ENCODE peak calls at places on chromosome 6, in seven cellular contexts. F is brain microvascular endothelial cell, B is pancreas, E is cardiac muscle cell, S is colonic mucosa, Z is prostate gland, L is psoas muscle. I is an unnamed sample. For H3K36me3, the result is how much of the 10 kb centered on the place peaks cover.

GRCh38 chr6:15268130-15268908 is 22.4 kb downstream of the JARID2 start:
- DNase-seq in F (no peak), B (no peak), E (no peak), S (no peak), Z (no peak), L (no peak), I (no peak)

GRCh38 chr6:132054525-132054924 is 103.4 kb upstream of the CCN2 start:
- DNase-seq in F (peak), B (no peak), E (no peak), S (no peak), Z (no peak), L (no peak), I (no peak)

GRCh38 chr6:35919827-35920751 is 809 bp downstream of the SRPK1 start:
- DNase-seq in F (peak), B (peak), E (peak), S (peak), Z (peak), L (no peak), I (peak)

GRCh38 chr6:157198425-157199279 is 124.7 kb downstream of the TMEM242 start:
- DNase-seq in F (no peak), B (peak), E (no peak), S (peak), Z (peak), L (peak), I (no peak)

GRCh38 chr6:33692760-33693158 is 18.7 kb downstream of the UQCC2 start:
- DNase-seq in F (peak), B (no peak), E (no peak), S (peak), Z (no peak), L (peak), I (peak)

GRCh38 chr6:114227944-114228343 is 114.9 kb downstream of the HS3ST5 start:
- DNase-seq in F (no peak), B (no peak), E (no peak), S (no peak), Z (no peak), L (no peak), I (no peak)

GRCh38 chr6:11224252-11224965 is 8.1 kb downstream of the NEDD9 start:
- DNase-seq in F (peak), B (no peak), E (no peak), S (no peak), Z (no peak), L (no peak), I (peak)

GRCh38 chr6:16712931-16713484 is 48.3 kb downstream of the ATXN1 start:
- DNase-seq in F (peak), B (no peak), E (no peak), S (no peak), Z (peak), L (no peak), I (peak)

GRCh38 chr6:168650686-168651085 is 209.7 kb downstream of the SMOC2 start:
- DNase-seq in F (no peak), B (peak), E (no peak), S (no peak), Z (peak), L (no peak), I (no peak)

GRCh38 chr6:142867988-142868818 is 76.8 kb downstream of the HIVEP2 start:
- DNase-seq in F (no peak), B (no peak), E (peak), S (no peak), Z (no peak), L (no peak), I (no peak)

GRCh38 chr6:131602913-131603312 is 25.1 kb downstream of the MED23 start:
- DNase-seq in F (peak), B (no peak), E (no peak), S (no peak), Z (no peak), L (no peak), I (no peak)

GRCh38 chr6:31736768-31737314 is 511 bp upstream of the CLIC1 start:
- DNase-seq in F (no peak), B (peak), E (no peak), S (peak), Z (no peak), L (no peak), I (no peak)

GRCh38 chr6:31739639-31740396 is at the start of gene MSH5:
- DNase-seq in F (peak), B (peak), E (peak), S (peak), Z (peak), L (peak), I (peak)

GRCh38 chr6:31736026-31736767 is at the start of gene CLIC1:
- DNase-seq in F (peak), B (peak), E (peak), S (peak), Z (peak), L (peak), I (peak)

GRCh38 chr6:31737315-31738047 is 1.2 kb upstream of the CLIC1 start:
- DNase-seq in F (no peak), B (no peak), E (peak), S (peak), Z (no peak), L (no peak), I (no peak)

DNA sequence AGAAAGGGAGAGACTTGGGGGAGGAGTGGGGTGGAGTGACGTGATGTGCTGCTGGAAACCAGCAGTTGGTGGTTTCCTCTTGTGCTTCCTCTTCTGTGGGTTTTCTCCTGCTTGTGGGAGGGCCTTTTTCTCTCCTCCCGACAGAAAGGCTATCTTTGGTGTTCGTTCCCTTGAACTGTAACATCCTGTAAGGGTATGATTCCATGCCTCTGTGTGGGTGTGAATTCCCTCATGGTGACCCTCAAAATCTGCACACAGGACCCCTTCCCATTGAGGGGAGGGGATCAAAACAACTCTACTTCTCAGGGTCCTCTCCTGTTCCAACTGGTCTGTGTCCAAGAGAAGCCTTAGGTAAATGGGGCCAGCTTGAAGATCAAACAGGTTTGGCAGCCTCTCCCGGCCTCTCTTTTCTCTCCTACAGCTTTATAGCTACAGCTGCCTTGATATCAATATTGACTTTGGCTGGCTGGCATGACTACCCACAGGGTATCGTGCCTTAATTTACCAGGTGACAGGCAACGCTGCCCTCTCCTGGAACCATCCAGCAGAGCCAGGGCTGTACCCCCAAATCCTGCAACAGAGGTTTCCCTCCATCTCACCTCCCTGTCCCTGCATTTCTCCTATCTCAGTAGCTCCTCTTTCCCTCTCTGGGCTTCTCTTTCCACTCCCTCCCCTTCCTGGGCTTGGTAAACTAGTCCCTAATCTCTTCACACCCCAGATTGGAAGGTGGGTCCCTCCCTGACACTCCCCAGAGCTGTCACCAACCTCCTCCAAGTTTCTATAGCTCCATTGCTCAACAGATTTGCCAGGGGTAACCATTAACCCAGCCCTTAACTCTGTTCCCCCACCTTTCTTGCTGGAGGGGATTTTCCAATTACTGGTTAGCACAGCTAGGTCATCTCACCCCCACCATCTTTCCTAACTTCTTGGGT is 1.5 kb upstream of the MSH5 start:
- DNase-seq in F (peak), B (peak), E (peak), S (peak), Z (peak), L (no peak), I (peak)
- H3K36me3 ChIP-seq in F (under half), B (under half), E (under half), S (under half), Z (under half), L (under half), I (under half)

GRCh38 chr6:106637718-106638341 is 8.5 kb downstream of the QRSL1 start:
- DNase-seq in F (no peak), B (no peak), E (no peak), S (no peak), Z (no peak), L (no peak), I (no peak)

GRCh38 chr6:106643061-106643460 is 13.7 kb downstream of the QRSL1 start:
- DNase-seq in F (no peak), B (no peak), E (no peak), S (no peak), Z (no peak), L (no peak), I (no peak)

GRCh38 chr6:106639812-106640211 is 10.4 kb downstream of the QRSL1 start:
- DNase-seq in F (no peak), B (no peak), E (no peak), S (no peak), Z (no peak), L (no peak), I (no peak)

GRCh38 chr6:106637051-106637717 is 7.8 kb downstream of the QRSL1 start:
- DNase-seq in F (no peak), B (no peak), E (no peak), S (no peak), Z (no peak), L (no peak), I (no peak)

GRCh38 chr6:106642476-106642875 is 13.1 kb downstream of the QRSL1 start:
- DNase-seq in F (no peak), B (no peak), E (no peak), S (no peak), Z (no peak), L (no peak), I (no peak)
- H3K36me3 ChIP-seq in F (under half), B (under half), E (under half), S (under half), Z (under half), L (half or more), I (under half)

DNA sequence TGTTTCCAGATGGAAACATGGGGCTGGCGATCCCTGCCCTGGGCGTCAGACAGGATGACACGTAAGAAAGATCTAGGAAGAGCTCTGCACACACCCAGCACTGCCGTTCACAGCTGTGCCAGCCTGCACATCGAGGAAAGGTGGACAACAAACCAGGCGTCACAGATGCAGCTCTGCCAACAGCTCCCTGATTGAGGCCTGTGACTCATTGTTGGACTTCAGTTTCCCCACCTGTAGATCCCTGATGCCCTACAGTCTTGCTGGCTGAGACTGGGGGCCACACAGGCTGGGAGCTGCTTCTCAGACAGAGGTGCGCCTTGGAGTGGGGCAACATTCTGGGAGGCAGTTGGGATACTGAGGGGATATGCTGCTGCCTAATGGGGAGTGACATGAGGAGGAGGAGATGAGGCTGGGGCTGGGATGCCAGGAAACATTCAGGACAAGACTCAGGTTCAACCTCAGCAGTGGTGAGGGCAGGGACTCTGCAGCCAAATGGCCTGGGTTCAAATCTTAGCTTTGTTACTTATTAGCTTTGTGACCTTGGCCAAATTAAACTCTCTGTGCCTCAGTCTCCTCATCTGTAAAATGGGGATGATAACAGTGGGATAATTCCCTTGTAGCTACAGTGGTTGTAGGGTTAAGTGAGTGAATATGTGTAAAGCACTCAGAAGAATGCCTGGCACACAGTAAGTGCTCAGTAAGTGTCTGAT is 1.7 kb downstream of the PI16 start:
- DNase-seq in F (no peak), B (no peak), E (no peak), S (no peak), Z (no peak), L (no peak), I (no peak)
- H3K36me3 ChIP-seq in F (under half), B (under half), E (under half), S (under half), Z (under half), L (under half), I (under half)

DNA sequence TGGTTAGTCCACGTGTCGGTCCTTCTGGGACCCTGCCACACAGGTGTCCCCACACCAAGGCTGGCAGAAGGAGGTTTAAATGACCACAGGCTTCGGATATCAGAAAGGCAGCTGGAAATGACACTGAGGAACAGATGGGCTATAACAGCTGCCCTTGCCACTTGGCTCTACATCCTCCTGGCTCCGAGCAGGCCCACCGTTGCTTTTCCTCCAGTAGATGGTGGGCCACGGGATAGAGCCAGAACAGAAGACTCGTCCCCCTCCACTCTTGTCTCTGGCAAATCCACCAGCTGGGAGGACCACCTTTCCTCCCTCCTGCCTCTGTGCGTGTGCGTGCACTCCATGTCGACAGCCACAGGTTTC is 17.6 kb downstream of the WRNIP1 start:
- DNase-seq in F (no peak), B (no peak), E (no peak), S (no peak), Z (no peak), L (no peak), I (no peak)
- H3K36me3 ChIP-seq in F (under half), B (under half), E (under half), S (under half), Z (under half), L (half or more), I (under half)

DNA sequence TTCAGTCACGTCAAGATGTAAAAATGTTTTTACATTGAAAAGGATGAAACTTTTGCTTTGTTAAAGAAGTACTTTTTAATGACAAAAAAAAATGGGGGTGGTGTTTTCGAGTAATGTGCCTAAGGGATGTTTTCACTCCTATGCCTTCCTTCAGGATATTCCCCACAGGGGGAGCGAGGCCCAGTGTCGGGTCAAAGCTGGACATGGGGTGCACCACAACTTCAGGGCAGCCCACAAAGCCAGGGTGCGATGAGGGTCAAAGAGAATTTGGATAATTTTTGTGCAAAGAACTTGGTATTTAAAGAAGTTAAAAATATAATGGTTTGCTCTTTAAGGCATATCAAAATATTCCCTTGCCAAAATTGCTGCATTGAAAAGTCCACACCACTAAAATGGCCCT is 247.8 kb downstream of the KCNQ5 start:
- DNase-seq in F (no peak), B (no peak), E (no peak), S (no peak), Z (no peak), L (no peak), I (no peak)
- H3K36me3 ChIP-seq in F (under half), B (under half), E (under half), S (under half), Z (under half), L (under half), I (under half)

DNA sequence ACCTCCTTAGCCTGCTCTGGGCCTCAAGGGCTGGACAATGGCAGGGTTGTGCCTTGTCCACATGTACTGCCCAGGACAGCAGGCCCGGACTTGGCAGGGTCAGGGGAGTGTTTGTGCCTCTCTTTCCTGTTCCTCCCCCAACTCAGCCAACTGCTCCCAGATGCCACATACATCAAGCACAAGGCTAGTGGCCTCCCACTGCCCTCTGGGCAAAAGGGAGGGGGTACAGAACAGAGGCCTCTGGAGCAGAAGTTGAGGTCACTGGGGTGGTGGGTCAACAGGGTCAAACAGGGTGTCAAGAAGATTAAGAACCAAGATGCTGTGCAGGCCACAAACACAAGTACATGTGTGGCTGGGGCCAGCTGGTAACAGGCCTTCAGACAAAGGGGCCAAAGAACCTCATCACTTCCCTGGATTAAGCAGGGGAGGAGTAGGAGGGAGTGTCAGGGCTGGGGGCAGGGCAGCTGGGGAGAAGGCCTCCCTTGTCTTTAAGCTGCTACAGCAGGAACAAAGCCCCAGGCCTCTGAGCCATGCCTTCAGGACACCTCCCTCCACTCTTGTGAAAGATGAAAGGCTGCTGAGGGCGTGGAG is 36.0 kb downstream of the KCNK5 start:
- DNase-seq in F (no peak), B (no peak), E (peak), S (no peak), Z (no peak), L (no peak), I (no peak)
- H3K36me3 ChIP-seq in F (under half), B (under half), E (under half), S (under half), Z (under half), L (under half), I (under half)